ENCODE peak calls at places on chromosomes 16 and 17, in six cellular contexts. R is tibial nerve, K is NCI-H187, A is neuronal stem cell, X is foreskin keratinocyte, S is AG04449. O is an unnamed sample.

GRCh38 chr16:57284206-57284951 is at the start of gene PLLP:
- DNase-seq in R (no peak), K (peak; percentile 7), A (no peak), X (no peak), S (no peak), O (peak; percentile 80)

GRCh38 chr17:36936455-36936934 is 780 bp upstream of the LHX1 start:
- DNase-seq in R (no peak), K (no peak), A (no peak), X (no peak), S (no peak), O (no peak)

GRCh38 chr17:79650283-79650682 is 39.4 kb upstream of the RBFOX3 start:
- DNase-seq in R (no peak), K (no peak), A (no peak), X (no peak), S (no peak), O (no peak)

GRCh38 chr17:74513987-74514631 is 17.2 kb downstream of the CD300LB start:
- DNase-seq in R (no peak), K (peak; percentile 37), A (peak; percentile 36), X (peak; percentile 21), S (no peak), O (peak; percentile 29)

GRCh38 chr17:32723310-32723955 is 153.5 kb downstream of the MYO1D start:
- DNase-seq in R (no peak), K (no peak), A (no peak), X (no peak), S (no peak), O (no peak)

GRCh38 chr17:74763565-74764387 is 12.4 kb downstream of the NAT9 start:
- DNase-seq in R (no peak), K (no peak), A (peak; percentile 84), X (no peak), S (no peak), O (peak; percentile 92)

GRCh38 chr17:14203392-14203791 is 33.3 kb downstream of the CDRT15 start:
- DNase-seq in R (no peak), K (no peak), A (no peak), X (no peak), S (no peak), O (no peak)

GRCh38 chr16:3515897-3516296 is 15.1 kb downstream of the CLUAP1 start:
- DNase-seq in R (no peak), K (no peak), A (no peak), X (no peak), S (no peak), O (no peak)

GRCh38 chr17:49630113-49630900 is 47.6 kb downstream of the SPOP start:
- DNase-seq in R (no peak), K (no peak), A (no peak), X (no peak), S (no peak), O (no peak)

GRCh38 chr16:56514845-56515244 is 5.0 kb downstream of the BBS2 start:
- DNase-seq in R (no peak), K (no peak), A (no peak), X (no peak), S (no peak), O (no peak)

GRCh38 chr16:74451951-74452758 is 30.9 kb upstream of the CLEC18B start:
- DNase-seq in R (no peak), K (no peak), A (no peak), X (no peak), S (no peak), O (no peak)

GRCh38 chr17:63519972-63520882 is 2.9 kb upstream of the KCNH6 start:
- DNase-seq in R (no peak), K (peak; percentile 52), A (no peak), X (no peak), S (no peak), O (peak; percentile 78)

GRCh38 chr17:75087558-75088453 is at the start of gene SLC16A5:
- DNase-seq in R (peak; percentile 62), K (no peak), A (peak; percentile 65), X (no peak), S (no peak), O (peak; percentile 94)

GRCh38 chr17:66829386-66829864 is 5.5 kb upstream of the CACNG5 start:
- DNase-seq in R (no peak), K (no peak), A (peak; percentile 70), X (peak; percentile 28), S (no peak), O (peak; percentile 91)

GRCh38 chr16:11100239-11100750 is 155.7 kb downstream of the SOCS1 start:
- DNase-seq in R (peak; percentile 42), K (no peak), A (no peak), X (no peak), S (no peak), O (peak; percentile 55)

GRCh38 chr16:69847643-69848042 is 85.5 kb downstream of the WWP2 start:
- DNase-seq in R (no peak), K (no peak), A (no peak), X (no peak), S (no peak), O (no peak)

GRCh38 chr16:66588981-66589713 is 9.9 kb downstream of the CMTM2 start:
- DNase-seq in R (no peak), K (no peak), A (no peak), X (no peak), S (no peak), O (no peak)

GRCh38 chr17:54901230-54901847 is 687 bp downstream of the TOM1L1 start:
- DNase-seq in R (no peak), K (no peak), A (no peak), X (peak; percentile 70), S (no peak), O (peak; percentile 28)

GRCh38 chr17:6940186-6940649 is 55.6 kb upstream of the ALOX12 start:
- DNase-seq in R (no peak), K (no peak), A (no peak), X (no peak), S (no peak), O (no peak)

GRCh38 chr17:56125830-56126819 is 27.1 kb upstream of the ANKFN1 start:
- DNase-seq in R (no peak), K (no peak), A (peak; percentile 41), X (no peak), S (peak; percentile 47), O (peak; percentile 69)

GRCh38 chr17:43453331-43453812 is 30.4 kb upstream of the DHX8 start:
- DNase-seq in R (no peak), K (no peak), A (no peak), X (no peak), S (no peak), O (no peak)

GRCh38 chr17:82835766-82836512 is 3.9 kb downstream of the ZNF750 start:
- DNase-seq in R (no peak), K (peak; percentile 23), A (no peak), X (peak; percentile 99), S (no peak), O (no peak)

GRCh38 chr17:81340606-81341346 is 45.7 kb upstream of the SLC38A10 start:
- DNase-seq in R (no peak), K (no peak), A (no peak), X (no peak), S (no peak), O (peak; percentile 65)

O was measured in hepatocyte.